ENCODE peak calls at places on chromosomes 4 and X, in six cellular contexts. T, S, U, Y, O and L are unnamed samples.

GRCh38 chrX:48466696-48467095 is 3.4 kb downstream of the SLC38A5 start:
- DNase-seq in U (no peak), S (no peak), Y (no peak), O (no peak), T (no peak), L (no peak)

GRCh38 chr4:189828298-189828697 is 112.4 kb upstream of the FRG1 start:
- DNase-seq in Y (no peak), U (no peak), O (no peak), S (no peak), T (no peak), L (no peak)

GRCh38 chr4:52410971-52411370 is 248.1 kb downstream of the USP46 start:
- DNase-seq in O (no peak), U (no peak), T (no peak), Y (no peak), S (no peak), L (no peak)

GRCh38 chrX:125826080-125826479 is 340.0 kb downstream of the DCAF12L2 start:
- DNase-seq in U (no peak), S (no peak), Y (no peak), O (no peak), T (no peak), L (no peak)

GRCh38 chrX:110171442-110171841 is 146.4 kb downstream of the AMMECR1 start:
- DNase-seq in S (no peak), T (no peak), Y (no peak), U (no peak), O (no peak), L (no peak)

GRCh38 chr4:3809451-3810110 is 43.4 kb downstream of the ADRA2C start:
- DNase-seq in Y (no peak), T (no peak), O (no peak), U (no peak), S (no peak), L (no peak)

GRCh38 chr4:112559053-112559452 is 43.1 kb upstream of the NEUROG2 start:
- DNase-seq in S (no peak), T (no peak), O (no peak), Y (no peak), U (no peak), L (no peak)

GRCh38 chr4:1150875-1151274 is 21.5 kb downstream of the SPON2 start:
- DNase-seq in Y (no peak), T (no peak), O (no peak), U (no peak), S (no peak), L (no peak)

GRCh38 chrX:119010491-119010890 is 36.1 kb downstream of the LONRF3 start:
- DNase-seq in O (no peak), T (no peak), U (no peak), Y (no peak), S (no peak), L (no peak)

GRCh38 chr4:150005537-150005936 is 72.7 kb upstream of the DCLK2 start:
- DNase-seq in O (no peak), Y (no peak), U (no peak), T (no peak), S (no peak), L (no peak)

GRCh38 chr4:40401646-40402045 is 66.5 kb downstream of the CHRNA9 start:
- DNase-seq in U (no peak), T (no peak), Y (no peak), S (no peak), O (no peak), L (no peak)

GRCh38 chr4:139234258-139234657 is 45.8 kb downstream of the MGARP start:
- DNase-seq in Y (no peak), U (no peak), O (no peak), S (no peak), T (no peak), L (no peak)

GRCh38 chr4:3529363-3529762 is 2.9 kb downstream of the LRPAP1 start:
- DNase-seq in U (no peak), Y (no peak), S (no peak), T (no peak), O (no peak), L (no peak)

GRCh38 chr4:81688085-81688484 is 216.4 kb upstream of the RASGEF1B start:
- DNase-seq in U (no peak), Y (no peak), T (no peak), S (no peak), O (no peak), L (no peak)

GRCh38 chr4:173243321-173243720 is 74.7 kb downstream of the GALNT7 start:
- DNase-seq in U (no peak), Y (no peak), T (no peak), S (no peak), O (no peak), L (peak; percentile 80)

GRCh38 chr4:130636486-130636885 is 1540.5 kb downstream of the C4orf33 start:
- DNase-seq in Y (no peak), S (no peak), T (no peak), U (no peak), O (no peak), L (no peak)

GRCh38 chr4:9833421-9833820 is 52.0 kb downstream of the DRD5 start:
- DNase-seq in O (no peak), T (no peak), U (no peak), S (no peak), Y (no peak), L (no peak)

GRCh38 chr4:41241919-41242318 is 14.8 kb upstream of the UCHL1 start:
- DNase-seq in S (no peak), T (no peak), U (no peak), Y (no peak), O (no peak), L (no peak)

GRCh38 chr4:184732126-184732525 is 1.8 kb downstream of the CENPU start:
- DNase-seq in U (no peak), Y (no peak), O (no peak), S (peak; percentile 58), T (no peak), L (peak; percentile 41)

GRCh38 chrX:132390817-132391216 is 98.0 kb downstream of the MBNL3 start:
- DNase-seq in S (no peak), T (no peak), O (no peak), U (no peak), Y (no peak), L (no peak)

GRCh38 chrX:53682885-53683555 is 3.5 kb downstream of the HUWE1 start:
- DNase-seq in S (peak; percentile 41), O (peak; percentile 19), T (peak; percentile 67), Y (peak; percentile 44), U (no peak), L (peak; percentile 41)

GRCh38 chrX:118839334-118839958 is 15.8 kb downstream of the ZCCHC12 start:
- DNase-seq in T (peak; percentile 82), S (peak; percentile 80), Y (peak; percentile 77), U (peak; percentile 83), O (peak; percentile 80), L (no peak)

GRCh38 chrX:46573331-46573895 is at the start of gene CHST7:
- DNase-seq in O (peak; percentile 71), U (peak; percentile 79), Y (peak; percentile 76), S (peak; percentile 37), T (peak; percentile 74), L (peak; percentile 55)

GRCh38 chrX:1313788-1314187 is 22.8 kb upstream of the IL3RA start:
- DNase-seq in T (no peak), O (no peak), S (no peak), Y (no peak), U (no peak), L (no peak)

GRCh38 chrX:16882188-16882587 is 12.0 kb upstream of the RBBP7 start:
- DNase-seq in Y (peak; percentile 67), S (peak; percentile 11), O (no peak), T (no peak), U (peak; percentile 16), L (no peak)

DNA sequence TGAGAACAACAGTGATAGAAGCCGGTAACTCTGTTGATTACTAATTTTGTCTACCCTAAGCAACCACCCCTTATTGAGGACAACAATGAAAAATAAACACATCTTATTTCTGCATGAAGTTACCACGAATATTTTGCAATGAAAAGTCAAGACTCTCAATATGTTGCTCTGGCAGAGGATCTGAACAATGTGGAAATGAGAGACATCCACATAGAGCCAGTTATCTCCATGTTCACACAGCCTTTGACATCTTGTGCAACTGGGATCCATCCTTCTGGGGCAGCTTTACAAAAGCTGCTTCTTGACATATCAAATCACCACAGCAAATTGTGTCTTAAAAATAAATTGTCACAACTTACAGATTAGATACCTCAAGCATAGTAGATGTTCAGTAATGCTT is 10.2 kb downstream of the EDNRA start:
- DNase-seq in O (no peak), S (no peak), Y (no peak), U (no peak), T (no peak), L (no peak)
- H3K27ac ChIP-seq in O (no peak overlapping the region), S (no peak overlapping the region), Y (no peak overlapping the region), U (peak overlapping the region; percentile 72), T (no peak overlapping the region), L (no peak overlapping the region)

GRCh38 chr4:79607979-79608378 is 200.0 kb upstream of the GK2 start:
- DNase-seq in T (no peak), S (no peak), Y (no peak), O (no peak), U (no peak), L (no peak)
- H3K4me3 ChIP-seq in T (no peak overlapping the region), S (no peak overlapping the region), Y (no peak overlapping the region), O (no peak overlapping the region), U (no peak overlapping the region), L (no peak overlapping the region)

DNA sequence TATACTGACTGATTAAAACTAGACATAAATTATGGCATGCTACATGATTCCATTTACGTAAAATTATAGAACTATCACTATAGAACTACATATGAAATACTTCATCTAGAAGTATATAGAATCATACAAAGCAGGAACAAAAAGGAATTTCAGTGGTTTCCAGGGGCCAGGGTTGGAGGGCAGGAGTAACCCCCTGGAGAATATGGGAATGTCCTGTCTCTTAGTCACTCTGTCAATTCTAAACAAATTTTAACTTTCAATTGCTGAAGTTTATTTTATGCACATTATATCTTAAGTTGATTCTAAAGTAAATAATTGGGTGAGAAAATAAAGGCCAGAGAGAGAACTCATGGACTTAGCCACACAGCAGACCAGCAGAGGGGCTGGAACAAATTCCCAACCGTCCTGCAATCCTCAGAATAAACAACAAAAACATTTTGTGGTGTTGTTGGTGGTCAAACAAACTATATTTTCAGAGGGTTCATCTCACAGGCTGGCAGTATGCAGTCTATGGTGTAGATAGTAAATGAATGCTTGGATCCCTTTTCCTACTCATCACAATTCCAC is 476.9 kb upstream of the SLIT2 start:
- DNase-seq in Y (no peak), U (no peak), T (no peak), O (no peak), S (no peak), L (no peak)
- H3K27ac ChIP-seq in Y (no peak overlapping the region), U (no peak overlapping the region), T (no peak overlapping the region), O (no peak overlapping the region), S (no peak overlapping the region), L (peak overlapping the region; percentile 29)

DNA sequence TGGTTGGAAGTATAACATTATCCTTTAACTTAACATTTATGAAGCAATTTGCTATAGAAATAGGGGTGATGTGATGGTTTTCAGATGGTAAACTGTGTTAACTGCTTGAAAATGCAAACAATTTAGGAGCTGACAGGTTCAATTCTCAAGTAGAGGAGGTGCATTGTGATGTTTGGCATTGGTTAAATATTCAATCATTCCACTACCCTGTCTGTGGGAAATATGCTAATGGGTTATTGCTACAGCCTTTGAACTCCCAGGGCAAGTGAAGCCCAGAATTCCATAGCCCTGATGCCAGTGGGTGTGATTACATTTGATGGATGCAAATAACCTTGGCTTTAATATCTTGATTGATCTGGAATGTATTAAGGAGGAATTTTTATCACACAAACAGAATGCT is 243.5 kb upstream of the GK2 start:
- DNase-seq in O (no peak), Y (no peak), U (no peak), T (no peak), S (no peak), L (peak; percentile 71)
- H3K4me3 ChIP-seq in O (no peak overlapping the region), Y (no peak overlapping the region), U (no peak overlapping the region), T (no peak overlapping the region), S (no peak overlapping the region), L (no peak overlapping the region)